ENCODE peak calls at places on chromosomes 4 and X, in seven cellular contexts. M is adrenal gland, S is WERI-Rb-1, L is upper lobe of right lung, O is cardiac fibroblast, F is HFF-Myc, Z is adipocyte. Y is an unnamed sample.

GRCh38 chrX:124415115-124415798 is 68.9 kb downstream of the SH2D1A start:
- DNase-seq in M (no peak), S (no peak), L (no peak), O (no peak), F (no peak), Z (no peak), Y (no peak)

GRCh38 chr4:151267822-151268535 is 9.0 kb upstream of the PRSS48 start:
- DNase-seq in M (no peak), S (no peak), L (no peak), O (no peak), F (no peak), Z (no peak), Y (no peak)

GRCh38 chr4:113607147-113607720 is 154.3 kb downstream of the CAMK2D start:
- DNase-seq in M (no peak), S (no peak), L (no peak), O (no peak), F (no peak), Z (no peak), Y (no peak)

GRCh38 chr4:48490012-48490679 is at the start of gene ZAR1:
- DNase-seq in M (no peak), S (no peak), L (peak), O (no peak), F (no peak), Z (no peak), Y (no peak)

GRCh38 chrX:52341493-52341892 is 27.3 kb upstream of the XAGE2 start:
- DNase-seq in M (no peak), S (no peak), L (no peak), O (no peak), F (no peak), Z (no peak), Y (no peak)

GRCh38 chr4:54077812-54078211 is 13.4 kb upstream of the CHIC2 start:
- DNase-seq in M (no peak), S (no peak), L (no peak), O (no peak), F (no peak), Z (peak), Y (no peak)

GRCh38 chr4:53575552-53575951 is 15.7 kb downstream of the LNX1 start:
- DNase-seq in M (no peak), S (no peak), L (no peak), O (no peak), F (no peak), Z (no peak), Y (no peak)

GRCh38 chr4:119240568-119240967 is 28.1 kb downstream of the USP53 start:
- DNase-seq in M (no peak), S (no peak), L (no peak), O (no peak), F (no peak), Z (no peak), Y (no peak)

GRCh38 chr4:13704020-13704419 is 76.5 kb upstream of the BOD1L1 start:
- DNase-seq in M (no peak), S (no peak), L (no peak), O (no peak), F (no peak), Z (no peak), Y (no peak)

GRCh38 chr4:184097240-184097619 is 120.4 kb downstream of the ENPP6 start:
- DNase-seq in M (peak), S (no peak), L (peak), O (peak), F (no peak), Z (no peak), Y (peak)

GRCh38 chr4:54359919-54360650 is 131.0 kb downstream of the PDGFRA start:
- DNase-seq in M (no peak), S (no peak), L (no peak), O (no peak), F (no peak), Z (no peak), Y (no peak)

GRCh38 chr4:163063891-163064290 is 102.8 kb downstream of the NAF1 start:
- DNase-seq in M (peak), S (no peak), L (no peak), O (no peak), F (no peak), Z (no peak), Y (no peak)

GRCh38 chr4:124883642-124884041 is 171.1 kb upstream of the ANKRD50 start:
- DNase-seq in M (no peak), S (no peak), L (no peak), O (peak), F (no peak), Z (peak), Y (no peak)

GRCh38 chr4:27048350-27049100 is 187.9 kb downstream of the STIM2 start:
- DNase-seq in M (no peak), S (no peak), L (no peak), O (peak), F (no peak), Z (peak), Y (no peak)

GRCh38 chr4:52510939-52511583 is 148.0 kb downstream of the USP46 start:
- DNase-seq in M (no peak), S (no peak), L (no peak), O (no peak), F (no peak), Z (no peak), Y (no peak)

GRCh38 chrX:26783512-26784225 is 567.7 kb downstream of the MAGEB5 start:
- DNase-seq in M (peak), S (peak), L (no peak), O (peak), F (no peak), Z (peak), Y (no peak)

GRCh38 chrX:72461288-72461687 is 111.4 kb downstream of the HDAC8 start:
- DNase-seq in M (no peak), S (no peak), L (no peak), O (no peak), F (no peak), Z (no peak), Y (peak)

GRCh38 chrX:65871671-65872311 is 168.1 kb downstream of the VSIG4 start:
- DNase-seq in M (no peak), S (no peak), L (no peak), O (peak), F (no peak), Z (no peak), Y (no peak)

GRCh38 chr4:154450971-154451370 is 40.6 kb downstream of the DCHS2 start:
- DNase-seq in M (no peak), S (no peak), L (no peak), O (no peak), F (no peak), Z (no peak), Y (no peak)

GRCh38 chr4:147233-147632 is 22.9 kb downstream of the ZNF718 start:
- DNase-seq in M (no peak), S (no peak), L (no peak), O (no peak), F (no peak), Z (no peak), Y (no peak)
- H3K4me3 ChIP-seq in M (no peak), S (no peak), L (no peak), O (no peak), F (no peak), Z (peak), Y (no peak)

GRCh38 chrX:39982927-39983326 is 114.8 kb downstream of the BCOR start:
- DNase-seq in M (no peak), S (no peak), L (no peak), O (no peak), F (no peak), Z (no peak), Y (no peak)
- H3K4me3 ChIP-seq in M (no peak), S (no peak), L (no peak), O (no peak), F (no peak), Z (no peak), Y (no peak)

GRCh38 chr4:2962099-2962455 is 1.1 kb downstream of the NOP14 start:
- DNase-seq in M (no peak), S (no peak), L (no peak), O (no peak), F (no peak), Z (peak), Y (no peak)
- H3K4me3 ChIP-seq in M (peak), S (peak), L (peak), O (peak), F (peak), Z (peak), Y (peak)

DNA sequence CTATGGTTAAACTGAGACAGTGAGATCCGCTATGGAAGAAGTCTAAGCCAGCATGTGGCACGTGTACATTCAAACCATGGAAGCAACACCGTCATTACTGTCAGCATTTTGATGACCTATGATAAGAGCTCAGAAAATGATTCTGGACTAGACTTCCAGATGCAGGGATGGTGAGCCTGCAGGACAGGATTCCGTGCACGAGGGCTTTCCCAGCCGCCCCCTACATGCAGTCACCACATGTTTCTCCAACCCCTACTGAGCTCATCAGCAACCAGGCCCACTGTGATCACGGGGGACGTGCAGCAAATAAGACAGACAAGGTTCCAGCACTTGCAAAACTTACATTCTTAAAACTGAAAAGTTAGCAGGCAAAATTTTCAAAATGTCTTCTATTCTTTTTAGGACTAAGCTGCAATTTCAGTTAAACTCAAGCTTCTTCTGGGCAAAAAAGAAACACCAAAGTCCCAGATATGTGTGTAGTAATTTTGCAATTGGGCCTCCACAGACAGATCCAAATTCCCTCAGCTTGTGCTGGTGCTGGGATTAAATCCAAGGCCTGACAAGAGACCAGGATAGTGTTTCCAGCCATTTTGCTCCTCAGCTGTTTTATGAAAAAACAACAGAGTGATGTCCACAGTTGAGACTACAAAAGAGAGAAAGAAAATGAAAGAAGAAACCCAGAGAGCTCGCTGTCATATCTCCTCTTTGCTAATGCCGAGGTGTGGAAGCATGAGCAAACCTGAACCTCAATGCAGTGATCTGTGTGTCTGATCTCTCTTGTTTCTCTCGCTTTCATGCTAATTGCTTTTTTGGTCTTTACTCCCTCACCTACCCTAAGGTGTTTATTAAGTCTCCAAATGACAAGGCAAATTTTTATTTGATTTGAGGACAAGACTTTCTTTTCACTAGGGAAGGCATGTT is 118.2 kb downstream of the AFAP1 start:
- DNase-seq in M (no peak), S (no peak), L (peak), O (peak), F (no peak), Z (peak), Y (no peak)
- H3K4me3 ChIP-seq in M (no peak), S (no peak), L (no peak), O (no peak), F (no peak), Z (peak), Y (no peak)

DNA sequence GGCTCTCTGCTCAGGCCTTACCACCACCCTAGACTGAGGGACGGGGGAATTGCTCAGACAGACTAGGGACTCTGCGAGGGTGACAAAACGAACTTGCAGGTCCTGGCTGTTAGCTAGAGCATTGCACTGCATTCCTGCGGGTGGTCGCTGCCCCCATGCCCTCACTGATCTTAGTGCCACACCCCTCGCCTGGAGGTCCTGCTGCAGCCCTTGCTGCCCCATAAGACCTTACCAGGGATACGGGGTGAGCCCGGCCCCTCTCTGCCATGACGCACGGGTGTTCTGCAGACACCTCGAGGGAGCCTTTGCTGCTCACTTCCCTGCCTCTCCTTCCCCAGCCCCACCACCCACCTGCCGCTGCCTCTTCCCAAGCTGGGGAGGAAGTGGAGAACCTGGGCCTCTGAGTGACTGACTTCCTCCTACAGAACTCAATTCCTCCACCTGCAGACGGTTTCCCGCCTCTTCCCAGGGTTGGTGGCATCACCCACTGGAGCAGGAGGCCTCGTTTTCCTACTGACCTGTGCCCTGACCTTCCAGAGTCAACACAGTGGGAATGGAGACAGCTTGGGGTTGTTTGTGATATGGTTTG is 19.8 kb upstream of the TBC1D14 start:
- DNase-seq in M (no peak), S (no peak), L (peak), O (no peak), F (no peak), Z (no peak), Y (no peak)
- H3K4me3 ChIP-seq in M (no peak), S (no peak), L (no peak), O (no peak), F (no peak), Z (no peak), Y (no peak)

GRCh38 chrX:119685225-119686066 is 7.5 kb downstream of the SEPTIN6 start:
- DNase-seq in M (peak), S (no peak), L (peak), O (no peak), F (no peak), Z (peak), Y (peak)
- H3K4me3 ChIP-seq in M (peak), S (no peak), L (no peak), O (no peak), F (no peak), Z (no peak), Y (no peak)

GRCh38 chr4:81213671-81214070 is 1.4 kb downstream of the PRKG2 start:
- DNase-seq in M (no peak), S (no peak), L (no peak), O (peak), F (no peak), Z (no peak), Y (no peak)

GRCh38 chr4:81214518-81215218 is 354 bp downstream of the PRKG2 start:
- DNase-seq in M (no peak), S (peak), L (peak), O (peak), F (no peak), Z (peak), Y (no peak)

GRCh38 chr4:81215936-81216335 is 914 bp upstream of the PRKG2 start:
- DNase-seq in M (no peak), S (no peak), L (no peak), O (peak), F (no peak), Z (no peak), Y (no peak)

GRCh38 chr4:81215219-81215892 is at the start of gene PRKG2:
- DNase-seq in M (no peak), S (peak), L (peak), O (peak), F (no peak), Z (no peak), Y (no peak)

DNA sequence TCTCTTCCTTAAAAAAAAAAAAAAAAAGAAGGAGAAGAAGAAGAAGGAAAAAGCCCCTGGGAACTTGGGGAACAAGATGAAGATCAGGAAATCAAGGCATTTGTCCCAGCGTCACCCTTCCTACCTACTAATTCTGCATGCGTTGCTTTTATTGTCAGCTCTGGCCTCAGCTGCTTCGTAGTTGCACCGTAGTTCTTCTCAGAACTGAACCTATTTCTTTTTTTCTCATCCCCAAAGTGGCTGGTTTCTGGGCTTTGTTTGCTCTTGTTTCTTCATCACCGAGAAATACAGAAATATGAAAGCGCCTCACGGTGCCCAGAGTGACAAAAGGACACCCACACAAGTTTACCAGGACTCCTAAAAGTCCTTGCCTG is 891 bp downstream of the PRKG2 start:
- DNase-seq in M (no peak), S (no peak), L (no peak), O (no peak), F (no peak), Z (no peak), Y (no peak)
- H3K4me3 ChIP-seq in M (no peak), S (peak), L (peak), O (peak), F (peak), Z (peak), Y (no peak)

Y was measured in tibial nerve.